ENCODE peak calls at places on chromosomes 1 and 21, in five cellular contexts. Y is body of pancreas; T is AG04449; R is GM23338; N is Jurkat, Clone E6-1. K is an unnamed sample.

GRCh38 chr1:6358757-6359567 is 34.6 kb downstream of the ACOT7 start:
- DNase-seq in Y (peak), T (no peak), R (peak), N (peak), K (no peak)

GRCh38 chr1:184801503-184801902 is 46.8 kb upstream of the EDEM3 start:
- DNase-seq in Y (peak), T (peak), R (no peak), N (no peak), K (peak)

GRCh38 chr1:90745972-90746371 is 28.9 kb upstream of the BARHL2 start:
- DNase-seq in Y (no peak), T (no peak), R (no peak), N (no peak), K (no peak)

GRCh38 chr1:35500439-35500838 is 56.8 kb downstream of the KIAA0319L start:
- DNase-seq in Y (no peak), T (no peak), R (no peak), N (no peak), K (no peak)

GRCh38 chr1:93699676-93700168 is 18.1 kb upstream of the BCAR3 start:
- DNase-seq in Y (no peak), T (no peak), R (no peak), N (no peak), K (no peak)

GRCh38 chr1:67570473-67571143 is 114.4 kb upstream of the GADD45A start:
- DNase-seq in Y (peak), T (peak), R (no peak), N (no peak), K (no peak)

GRCh38 chr21:32206631-32207030 is 72.2 kb downstream of the MIS18A start:
- DNase-seq in Y (no peak), T (no peak), R (no peak), N (no peak), K (no peak)

GRCh38 chr1:186303911-186304310 is 71.1 kb downstream of the TPR start:
- DNase-seq in Y (no peak), T (no peak), R (no peak), N (peak), K (no peak)

GRCh38 chr1:95534985-95535384 is 301.0 kb downstream of the RWDD3 start:
- DNase-seq in Y (peak), T (no peak), R (no peak), N (no peak), K (no peak)

GRCh38 chr1:168335500-168335899 is 54.8 kb downstream of the TBX19 start:
- DNase-seq in Y (no peak), T (no peak), R (no peak), N (no peak), K (no peak)

GRCh38 chr1:204107892-204108291 is 35.0 kb downstream of the SOX13 start:
- DNase-seq in Y (no peak), T (no peak), R (no peak), N (no peak), K (no peak)

GRCh38 chr1:223731076-223731770 is 18.9 kb downstream of the CAPN2 start:
- DNase-seq in Y (peak), T (no peak), R (no peak), N (no peak), K (no peak)

GRCh38 chr1:6497215-6497866 is 5.9 kb upstream of the PLEKHG5 start:
- DNase-seq in Y (peak), T (no peak), R (peak), N (peak), K (no peak)

GRCh38 chr1:218463194-218464156 is 118.3 kb downstream of the TGFB2 start:
- DNase-seq in Y (no peak), T (no peak), R (no peak), N (no peak), K (peak)

GRCh38 chr1:212700892-212701819 is 1.5 kb upstream of the BATF3 start:
- DNase-seq in Y (peak), T (no peak), R (peak), N (no peak), K (no peak)

GRCh38 chr1:247241687-247242086 is 14.2 kb upstream of the VN1R5 start:
- DNase-seq in Y (no peak), T (no peak), R (no peak), N (no peak), K (no peak)

GRCh38 chr1:60436148-60436547 is 362.6 kb upstream of the C1orf87 start:
- DNase-seq in Y (no peak), T (no peak), R (peak), N (no peak), K (no peak)

GRCh38 chr1:23582820-23583219 is 23.5 kb upstream of the ID3 start:
- DNase-seq in Y (no peak), T (no peak), R (no peak), N (no peak), K (no peak)

GRCh38 chr1:3393024-3393986 is 61.2 kb upstream of the ARHGEF16 start:
- DNase-seq in Y (no peak), T (no peak), R (peak), N (no peak), K (no peak)

GRCh38 chr21:45970674-45971486 is 10.7 kb upstream of the COL6A1 start:
- DNase-seq in Y (peak), T (no peak), R (peak), N (no peak), K (peak)

GRCh38 chr1:181391297-181391905 is 91.9 kb upstream of the CACNA1E start:
- DNase-seq in Y (no peak), T (no peak), R (peak), N (no peak), K (no peak)

GRCh38 chr1:50422675-50422945 is 633 bp downstream of the DMRTA2 start:
- DNase-seq in Y (no peak), T (no peak), R (no peak), N (no peak), K (no peak)

GRCh38 chr1:32872189-32872898 is 1.6 kb upstream of the FNDC5 start:
- DNase-seq in Y (peak), T (no peak), R (peak), N (peak), K (peak)

GRCh38 chr1:237166593-237167077 is 124.7 kb downstream of the RYR2 start:
- DNase-seq in Y (no peak), T (no peak), R (no peak), N (no peak), K (no peak)